ENCODE peak calls at places on chromosomes 12 and 14, in ten cellular contexts. One of them, this sample, is unnamed.

GRCh38 chr12:49327368-49327767 is 4.3 kb downstream of the TROAP start:
- DNase-seq in suprapubic skin: peak; percentile 26
- DNase-seq in H7: no peak
- DNase-seq in A549: no peak
- DNase-seq in CD4-positive, alpha-beta memory T cell: no peak
- DNase-seq in astrocyte of the spinal cord: no peak
- DNase-seq in fibroblast of the conjunctiva: no peak
- DNase-seq in frontal cortex: no peak
- DNase-seq in COR-L47: no peak
- DNase-seq in T47D: no peak
- DNase-seq in this sample: no peak

GRCh38 chr12:123973552-123974341 is 732 bp downstream of the ZNF664 start:
- DNase-seq in suprapubic skin: peak; percentile 82
- DNase-seq in H7: peak; percentile 66
- DNase-seq in A549: peak; percentile 39
- DNase-seq in CD4-positive, alpha-beta memory T cell: peak; percentile 40
- DNase-seq in astrocyte of the spinal cord: no peak
- DNase-seq in fibroblast of the conjunctiva: no peak
- DNase-seq in frontal cortex: no peak
- DNase-seq in COR-L47: peak; percentile 42
- DNase-seq in T47D: peak; percentile 45
- DNase-seq in this sample: no peak

GRCh38 chr14:103941973-103942736 is at the start of gene RD3L:
- DNase-seq in suprapubic skin: no peak
- DNase-seq in H7: no peak
- DNase-seq in A549: no peak
- DNase-seq in CD4-positive, alpha-beta memory T cell: no peak
- DNase-seq in astrocyte of the spinal cord: no peak
- DNase-seq in fibroblast of the conjunctiva: no peak
- DNase-seq in frontal cortex: no peak
- DNase-seq in COR-L47: no peak
- DNase-seq in T47D: no peak
- DNase-seq in this sample: no peak

GRCh38 chr12:128797119-128798118 is 26.3 kb downstream of the SLC15A4 start:
- DNase-seq in suprapubic skin: no peak
- DNase-seq in H7: peak; percentile 78
- DNase-seq in A549: no peak
- DNase-seq in CD4-positive, alpha-beta memory T cell: no peak
- DNase-seq in astrocyte of the spinal cord: peak; percentile 64
- DNase-seq in fibroblast of the conjunctiva: no peak
- DNase-seq in frontal cortex: no peak
- DNase-seq in COR-L47: no peak
- DNase-seq in T47D: no peak
- DNase-seq in this sample: peak; percentile 84

GRCh38 chr12:89947437-89948265 is 239.0 kb upstream of the ATP2B1 start:
- DNase-seq in suprapubic skin: no peak
- DNase-seq in H7: no peak
- DNase-seq in A549: peak; percentile 92
- DNase-seq in CD4-positive, alpha-beta memory T cell: no peak
- DNase-seq in astrocyte of the spinal cord: peak; percentile 92
- DNase-seq in fibroblast of the conjunctiva: peak; percentile 71
- DNase-seq in frontal cortex: peak; percentile 9
- DNase-seq in COR-L47: no peak
- DNase-seq in T47D: no peak
- DNase-seq in this sample: peak; percentile 96

GRCh38 chr14:74495356-74495755 is 1.8 kb downstream of the ISCA2 start:
- DNase-seq in suprapubic skin: no peak
- DNase-seq in H7: no peak
- DNase-seq in A549: no peak
- DNase-seq in CD4-positive, alpha-beta memory T cell: no peak
- DNase-seq in astrocyte of the spinal cord: no peak
- DNase-seq in fibroblast of the conjunctiva: no peak
- DNase-seq in frontal cortex: no peak
- DNase-seq in COR-L47: no peak
- DNase-seq in T47D: no peak
- DNase-seq in this sample: peak; percentile 42

GRCh38 chr12:17283563-17283962 is 677.6 kb upstream of the LMO3 start:
- DNase-seq in suprapubic skin: no peak
- DNase-seq in H7: no peak
- DNase-seq in A549: no peak
- DNase-seq in CD4-positive, alpha-beta memory T cell: no peak
- DNase-seq in astrocyte of the spinal cord: no peak
- DNase-seq in fibroblast of the conjunctiva: no peak
- DNase-seq in frontal cortex: no peak
- DNase-seq in COR-L47: no peak
- DNase-seq in T47D: no peak
- DNase-seq in this sample: no peak

GRCh38 chr14:61750708-61751474 is 11.3 kb upstream of the SNAPC1 start:
- DNase-seq in suprapubic skin: peak; percentile 93
- DNase-seq in H7: peak; percentile 89
- DNase-seq in A549: peak; percentile 83
- DNase-seq in CD4-positive, alpha-beta memory T cell: peak; percentile 77
- DNase-seq in astrocyte of the spinal cord: peak; percentile 73
- DNase-seq in fibroblast of the conjunctiva: peak; percentile 39
- DNase-seq in frontal cortex: peak; percentile 80
- DNase-seq in COR-L47: peak; percentile 85
- DNase-seq in T47D: peak; percentile 97
- DNase-seq in this sample: peak; percentile 55

GRCh38 chr14:105398044-105398725 is at the start of gene TEX22:
- DNase-seq in suprapubic skin: peak; percentile 94
- DNase-seq in H7: peak; percentile 98
- DNase-seq in A549: peak; percentile 80
- DNase-seq in CD4-positive, alpha-beta memory T cell: peak; percentile 79
- DNase-seq in astrocyte of the spinal cord: peak; percentile 75
- DNase-seq in fibroblast of the conjunctiva: peak; percentile 54
- DNase-seq in frontal cortex: peak; percentile 96
- DNase-seq in COR-L47: peak; percentile 96
- DNase-seq in T47D: peak; percentile 92
- DNase-seq in this sample: peak; percentile 65

GRCh38 chr12:103820881-103821489 is 20.0 kb downstream of the NT5DC3 start:
- DNase-seq in suprapubic skin: no peak
- DNase-seq in H7: no peak
- DNase-seq in A549: no peak
- DNase-seq in CD4-positive, alpha-beta memory T cell: no peak
- DNase-seq in astrocyte of the spinal cord: no peak
- DNase-seq in fibroblast of the conjunctiva: no peak
- DNase-seq in frontal cortex: no peak
- DNase-seq in COR-L47: no peak
- DNase-seq in T47D: no peak
- DNase-seq in this sample: no peak

GRCh38 chr12:3140284-3140683 is 63.1 kb downstream of the TSPAN9 start:
- DNase-seq in suprapubic skin: no peak
- DNase-seq in H7: no peak
- DNase-seq in A549: no peak
- DNase-seq in CD4-positive, alpha-beta memory T cell: no peak
- DNase-seq in astrocyte of the spinal cord: no peak
- DNase-seq in fibroblast of the conjunctiva: no peak
- DNase-seq in frontal cortex: no peak
- DNase-seq in COR-L47: no peak
- DNase-seq in T47D: no peak
- DNase-seq in this sample: no peak

GRCh38 chr14:29601559-29602109 is 326.0 kb downstream of the PRKD1 start:
- DNase-seq in suprapubic skin: no peak
- DNase-seq in H7: no peak
- DNase-seq in A549: no peak
- DNase-seq in CD4-positive, alpha-beta memory T cell: no peak
- DNase-seq in astrocyte of the spinal cord: no peak
- DNase-seq in fibroblast of the conjunctiva: no peak
- DNase-seq in frontal cortex: no peak
- DNase-seq in COR-L47: no peak
- DNase-seq in T47D: no peak
- DNase-seq in this sample: peak; percentile 8

GRCh38 chr14:99401196-99401595 is 79.5 kb downstream of the SETD3 start:
- DNase-seq in suprapubic skin: no peak
- DNase-seq in H7: no peak
- DNase-seq in A549: no peak
- DNase-seq in CD4-positive, alpha-beta memory T cell: no peak
- DNase-seq in astrocyte of the spinal cord: no peak
- DNase-seq in fibroblast of the conjunctiva: no peak
- DNase-seq in frontal cortex: no peak
- DNase-seq in COR-L47: no peak
- DNase-seq in T47D: no peak
- DNase-seq in this sample: no peak

GRCh38 chr12:124053855-124054254 is 80.8 kb downstream of the ZNF664 start:
- DNase-seq in suprapubic skin: no peak
- DNase-seq in H7: peak; percentile 81
- DNase-seq in A549: peak; percentile 73
- DNase-seq in CD4-positive, alpha-beta memory T cell: no peak
- DNase-seq in astrocyte of the spinal cord: peak; percentile 74
- DNase-seq in fibroblast of the conjunctiva: peak; percentile 44
- DNase-seq in frontal cortex: peak; percentile 77
- DNase-seq in COR-L47: peak; percentile 26
- DNase-seq in T47D: peak; percentile 26
- DNase-seq in this sample: peak; percentile 78

GRCh38 chr12:15601210-15601800 is 187.9 kb downstream of the EPS8 start:
- DNase-seq in suprapubic skin: no peak
- DNase-seq in H7: no peak
- DNase-seq in A549: peak; percentile 74
- DNase-seq in CD4-positive, alpha-beta memory T cell: no peak
- DNase-seq in astrocyte of the spinal cord: peak; percentile 84
- DNase-seq in fibroblast of the conjunctiva: peak; percentile 76
- DNase-seq in frontal cortex: no peak
- DNase-seq in COR-L47: no peak
- DNase-seq in T47D: no peak
- DNase-seq in this sample: peak; percentile 52

GRCh38 chr14:92532490-92533163 is 19.0 kb downstream of the RIN3 start:
- DNase-seq in suprapubic skin: no peak
- DNase-seq in H7: no peak
- DNase-seq in A549: no peak
- DNase-seq in CD4-positive, alpha-beta memory T cell: no peak
- DNase-seq in astrocyte of the spinal cord: no peak
- DNase-seq in fibroblast of the conjunctiva: no peak
- DNase-seq in frontal cortex: no peak
- DNase-seq in COR-L47: no peak
- DNase-seq in T47D: no peak
- DNase-seq in this sample: no peak

This sample was measured in mesenchymal stem cell.